ENCODE peak calls at places on chromosomes 4 and X, in seven cellular contexts. One of them, this sample, is unnamed.

GRCh38 chr4:46933686-46934085 is 24.6 kb upstream of the COX7B2 start:
- DNase-seq in activated gamma-delta T cell treated with Interleukin-2 at 50 U/mL for 16 hours: no peak
- DNase-seq in endodermal cell: no peak
- DNase-seq in cardiac fibroblast: no peak
- DNase-seq in right lobe of liver: no peak
- DNase-seq in fibroblast of lung: peak
- DNase-seq in GM04503: no peak
- DNase-seq in this sample: no peak

GRCh38 chrX:121570072-121570841 is 522.8 kb downstream of the GLUD2 start:
- DNase-seq in activated gamma-delta T cell treated with Interleukin-2 at 50 U/mL for 16 hours: no peak
- DNase-seq in endodermal cell: no peak
- DNase-seq in cardiac fibroblast: peak
- DNase-seq in right lobe of liver: peak
- DNase-seq in fibroblast of lung: peak
- DNase-seq in GM04503: no peak
- DNase-seq in this sample: no peak

GRCh38 chrX:109350621-109351020 is 131.3 kb downstream of the GUCY2F start:
- DNase-seq in activated gamma-delta T cell treated with Interleukin-2 at 50 U/mL for 16 hours: no peak
- DNase-seq in endodermal cell: no peak
- DNase-seq in cardiac fibroblast: no peak
- DNase-seq in right lobe of liver: no peak
- DNase-seq in fibroblast of lung: no peak
- DNase-seq in GM04503: no peak
- DNase-seq in this sample: no peak

GRCh38 chr4:77771566-77771965 is 47.6 kb downstream of the CNOT6L start:
- DNase-seq in activated gamma-delta T cell treated with Interleukin-2 at 50 U/mL for 16 hours: no peak
- DNase-seq in endodermal cell: no peak
- DNase-seq in cardiac fibroblast: no peak
- DNase-seq in right lobe of liver: no peak
- DNase-seq in fibroblast of lung: no peak
- DNase-seq in GM04503: no peak
- DNase-seq in this sample: no peak

GRCh38 chr4:36198068-36198808 is 46.1 kb downstream of the ARAP2 start:
- DNase-seq in activated gamma-delta T cell treated with Interleukin-2 at 50 U/mL for 16 hours: no peak
- DNase-seq in endodermal cell: no peak
- DNase-seq in cardiac fibroblast: no peak
- DNase-seq in right lobe of liver: peak
- DNase-seq in fibroblast of lung: no peak
- DNase-seq in GM04503: no peak
- DNase-seq in this sample: no peak

GRCh38 chr4:84887824-84888223 is 78.7 kb downstream of the WDFY3 start:
- DNase-seq in activated gamma-delta T cell treated with Interleukin-2 at 50 U/mL for 16 hours: no peak
- DNase-seq in endodermal cell: no peak
- DNase-seq in cardiac fibroblast: peak
- DNase-seq in right lobe of liver: no peak
- DNase-seq in fibroblast of lung: peak
- DNase-seq in GM04503: no peak
- DNase-seq in this sample: no peak

GRCh38 chr4:119268466-119268865 is 53.5 kb downstream of the FABP2 start:
- DNase-seq in activated gamma-delta T cell treated with Interleukin-2 at 50 U/mL for 16 hours: no peak
- DNase-seq in endodermal cell: no peak
- DNase-seq in cardiac fibroblast: no peak
- DNase-seq in right lobe of liver: no peak
- DNase-seq in fibroblast of lung: no peak
- DNase-seq in GM04503: no peak
- DNase-seq in this sample: no peak

GRCh38 chrX:49171752-49172279 is at the start of gene PLP2:
- DNase-seq in activated gamma-delta T cell treated with Interleukin-2 at 50 U/mL for 16 hours: peak
- DNase-seq in endodermal cell: peak
- DNase-seq in cardiac fibroblast: peak
- DNase-seq in right lobe of liver: peak
- DNase-seq in fibroblast of lung: peak
- DNase-seq in GM04503: no peak
- DNase-seq in this sample: peak

GRCh38 chrX:57453901-57454300 is 137.9 kb upstream of the ZXDB start:
- DNase-seq in activated gamma-delta T cell treated with Interleukin-2 at 50 U/mL for 16 hours: no peak
- DNase-seq in endodermal cell: peak
- DNase-seq in cardiac fibroblast: peak
- DNase-seq in right lobe of liver: no peak
- DNase-seq in fibroblast of lung: no peak
- DNase-seq in GM04503: no peak
- DNase-seq in this sample: peak

GRCh38 chr4:76872556-76872955 is 25.4 kb downstream of the SOWAHB start:
- DNase-seq in activated gamma-delta T cell treated with Interleukin-2 at 50 U/mL for 16 hours: no peak
- DNase-seq in endodermal cell: no peak
- DNase-seq in cardiac fibroblast: no peak
- DNase-seq in right lobe of liver: no peak
- DNase-seq in fibroblast of lung: peak
- DNase-seq in GM04503: no peak
- DNase-seq in this sample: no peak

GRCh38 chrX:148135738-148136137 is 154.6 kb downstream of the FMR1NB start:
- DNase-seq in activated gamma-delta T cell treated with Interleukin-2 at 50 U/mL for 16 hours: no peak
- DNase-seq in endodermal cell: no peak
- DNase-seq in cardiac fibroblast: peak
- DNase-seq in right lobe of liver: no peak
- DNase-seq in fibroblast of lung: peak
- DNase-seq in GM04503: no peak
- DNase-seq in this sample: no peak

GRCh38 chr4:17939061-17939460 is 82.5 kb downstream of the LCORL start:
- DNase-seq in activated gamma-delta T cell treated with Interleukin-2 at 50 U/mL for 16 hours: no peak
- DNase-seq in endodermal cell: no peak
- DNase-seq in cardiac fibroblast: no peak
- DNase-seq in right lobe of liver: no peak
- DNase-seq in fibroblast of lung: no peak
- DNase-seq in GM04503: no peak
- DNase-seq in this sample: no peak

GRCh38 chrX:13520931-13521330 is 48.5 kb upstream of the EGFL6 start:
- DNase-seq in activated gamma-delta T cell treated with Interleukin-2 at 50 U/mL for 16 hours: no peak
- DNase-seq in endodermal cell: no peak
- DNase-seq in cardiac fibroblast: no peak
- DNase-seq in right lobe of liver: no peak
- DNase-seq in fibroblast of lung: no peak
- DNase-seq in GM04503: no peak
- DNase-seq in this sample: no peak

GRCh38 chrX:33434256-33435092 is 223.1 kb upstream of the DMD start:
- DNase-seq in activated gamma-delta T cell treated with Interleukin-2 at 50 U/mL for 16 hours: peak
- DNase-seq in endodermal cell: peak
- DNase-seq in cardiac fibroblast: peak
- DNase-seq in right lobe of liver: no peak
- DNase-seq in fibroblast of lung: peak
- DNase-seq in GM04503: no peak
- DNase-seq in this sample: peak

GRCh38 chr4:23889368-23889767 is 479 bp downstream of the PPARGC1A start:
- DNase-seq in activated gamma-delta T cell treated with Interleukin-2 at 50 U/mL for 16 hours: no peak
- DNase-seq in endodermal cell: no peak
- DNase-seq in cardiac fibroblast: peak
- DNase-seq in right lobe of liver: no peak
- DNase-seq in fibroblast of lung: no peak
- DNase-seq in GM04503: no peak
- DNase-seq in this sample: no peak

GRCh38 chrX:28802625-28803024 is 215.4 kb downstream of the IL1RAPL1 start:
- DNase-seq in activated gamma-delta T cell treated with Interleukin-2 at 50 U/mL for 16 hours: no peak
- DNase-seq in endodermal cell: no peak
- DNase-seq in cardiac fibroblast: peak
- DNase-seq in right lobe of liver: no peak
- DNase-seq in fibroblast of lung: no peak
- DNase-seq in GM04503: no peak
- DNase-seq in this sample: no peak

GRCh38 chr4:74682567-74683359 is 111.6 kb downstream of the BTC start:
- DNase-seq in activated gamma-delta T cell treated with Interleukin-2 at 50 U/mL for 16 hours: no peak
- DNase-seq in endodermal cell: peak
- DNase-seq in cardiac fibroblast: peak
- DNase-seq in right lobe of liver: no peak
- DNase-seq in fibroblast of lung: peak
- DNase-seq in GM04503: peak
- DNase-seq in this sample: no peak

GRCh38 chrX:152861116-152861515 is 30.3 kb downstream of the NSDHL start:
- DNase-seq in activated gamma-delta T cell treated with Interleukin-2 at 50 U/mL for 16 hours: no peak
- DNase-seq in endodermal cell: no peak
- DNase-seq in cardiac fibroblast: no peak
- DNase-seq in right lobe of liver: no peak
- DNase-seq in fibroblast of lung: peak
- DNase-seq in GM04503: no peak
- DNase-seq in this sample: no peak

GRCh38 chr4:15656038-15656470 is 897 bp upstream of the FBXL5 start:
- DNase-seq in activated gamma-delta T cell treated with Interleukin-2 at 50 U/mL for 16 hours: no peak
- DNase-seq in endodermal cell: no peak
- DNase-seq in cardiac fibroblast: no peak
- DNase-seq in right lobe of liver: no peak
- DNase-seq in fibroblast of lung: peak
- DNase-seq in GM04503: no peak
- DNase-seq in this sample: no peak

GRCh38 chrX:73817381-73818199 is 254.6 kb downstream of the CHIC1 start:
- DNase-seq in activated gamma-delta T cell treated with Interleukin-2 at 50 U/mL for 16 hours: no peak
- DNase-seq in endodermal cell: no peak
- DNase-seq in cardiac fibroblast: no peak
- DNase-seq in right lobe of liver: no peak
- DNase-seq in fibroblast of lung: peak
- DNase-seq in GM04503: peak
- DNase-seq in this sample: no peak

GRCh38 chrX:50978920-50979660 is 68.6 kb downstream of the BMP15 start:
- DNase-seq in activated gamma-delta T cell treated with Interleukin-2 at 50 U/mL for 16 hours: no peak
- DNase-seq in endodermal cell: peak
- DNase-seq in cardiac fibroblast: peak
- DNase-seq in right lobe of liver: no peak
- DNase-seq in fibroblast of lung: peak
- DNase-seq in GM04503: no peak
- DNase-seq in this sample: peak

GRCh38 chr4:140754918-140755810 is 1.0 kb downstream of the TBC1D9 start:
- DNase-seq in activated gamma-delta T cell treated with Interleukin-2 at 50 U/mL for 16 hours: no peak
- DNase-seq in endodermal cell: no peak
- DNase-seq in cardiac fibroblast: peak
- DNase-seq in right lobe of liver: no peak
- DNase-seq in fibroblast of lung: no peak
- DNase-seq in GM04503: no peak
- DNase-seq in this sample: no peak

GRCh38 chr4:142156246-142156645 is 519.9 kb downstream of the IL15 start:
- DNase-seq in activated gamma-delta T cell treated with Interleukin-2 at 50 U/mL for 16 hours: no peak
- DNase-seq in endodermal cell: no peak
- DNase-seq in cardiac fibroblast: no peak
- DNase-seq in right lobe of liver: no peak
- DNase-seq in fibroblast of lung: no peak
- DNase-seq in GM04503: no peak
- DNase-seq in this sample: no peak

This sample was measured in H7.